ENCODE peak calls at places on chromosomes 13 and 19, in four cellular contexts. X is omental fat pad; K is activated naive CD4-positive, alpha-beta T cell treated with anti-CD3 and anti-CD28 coated beads for 36 hours; S is astrocyte. P is an unnamed sample.

GRCh38 chr19:2329162-2329505 is 650 bp downstream of the SPPL2B start:
- DNase-seq in X (no peak), K (no peak), S (no peak), P (no peak)

GRCh38 chr13:92727118-92727517 is 499.5 kb upstream of the GPC6 start:
- DNase-seq in X (no peak), K (no peak), S (no peak), P (no peak)

GRCh38 chr19:18049390-18049789 is 37.3 kb downstream of the IL12RB1 start:
- DNase-seq in X (peak), K (no peak), S (peak), P (peak)

GRCh38 chr13:106376411-106377112 is 158.9 kb downstream of the EFNB2 start:
- DNase-seq in X (no peak), K (peak), S (peak), P (no peak)

GRCh38 chr19:6023085-6023682 is 45.2 kb upstream of the RANBP3 start:
- DNase-seq in X (no peak), K (no peak), S (peak), P (no peak)

GRCh38 chr13:113938716-113939115 is 35.2 kb downstream of the C13orf46 start:
- DNase-seq in X (no peak), K (no peak), S (no peak), P (no peak)

GRCh38 chr19:29936409-29936808 is 5.6 kb upstream of the URI1 start:
- DNase-seq in X (no peak), K (no peak), S (no peak), P (no peak)

GRCh38 chr19:49592486-49593232 is 1.7 kb downstream of the PRR12 start:
- DNase-seq in X (no peak), K (peak), S (no peak), P (no peak)

GRCh38 chr19:38719761-38720558 is 24.3 kb downstream of the CAPN12 start:
- DNase-seq in X (no peak), K (no peak), S (peak), P (no peak)

GRCh38 chr19:6564393-6564792 is 26.6 kb downstream of the CD70 start:
- DNase-seq in X (no peak), K (peak), S (no peak), P (no peak)

GRCh38 chr19:17448190-17448967 is at the start of gene TMEM221:
- DNase-seq in X (no peak), K (peak), S (no peak), P (peak)

GRCh38 chr19:1264801-1265610 is 4.1 kb upstream of the CIRBP start:
- DNase-seq in X (no peak), K (no peak), S (peak), P (peak)

GRCh38 chr13:90594694-90595093 is 752.8 kb upstream of the MIR17HG start:
- DNase-seq in X (no peak), K (no peak), S (peak), P (no peak)

GRCh38 chr13:60267498-60268202 is 103.9 kb upstream of the DIAPH3 start:
- DNase-seq in X (no peak), K (peak), S (peak), P (peak)

GRCh38 chr19:55802281-55802680 is 29.5 kb downstream of the NLRP11 start:
- DNase-seq in X (no peak), K (no peak), S (no peak), P (no peak)

GRCh38 chr19:49362926-49363264 is 679 bp upstream of the TEAD2 start:
- DNase-seq in X (no peak), K (no peak), S (peak), P (no peak)

GRCh38 chr13:55214851-55215345 is 1925.8 kb upstream of the PRR20A start:
- DNase-seq in X (no peak), K (no peak), S (no peak), P (no peak)

GRCh38 chr13:84137292-84137691 is 255.0 kb upstream of the SLITRK1 start:
- DNase-seq in X (no peak), K (peak), S (peak), P (peak)

GRCh38 chr13:103351035-103351828 is 285.0 kb upstream of the SLC10A2 start:
- DNase-seq in X (no peak), K (no peak), S (peak), P (no peak)

GRCh38 chr13:56975647-56976046 is 165.1 kb upstream of the PRR20A start:
- DNase-seq in X (no peak), K (no peak), S (no peak), P (no peak)

GRCh38 chr19:2536461-2536860 is 60.5 kb downstream of the GADD45B start:
- DNase-seq in X (no peak), K (no peak), S (no peak), P (no peak)

GRCh38 chr13:97944396-97945029 is 9.0 kb upstream of the IPO5 start:
- DNase-seq in X (no peak), K (no peak), S (peak), P (no peak)

GRCh38 chr19:47274891-47275865 is 493 bp downstream of the INAFM1 start:
- DNase-seq in X (no peak), K (no peak), S (peak), P (peak)

P was measured in Peyer's patch.